ENCODE peak calls at places on chromosome 19, in ten cellular contexts. H is stimulated activated CD4-positive, alpha-beta T cell treated with anti-CD3 and anti-CD28 coated beads, TNF-alpha, amount 100 ng/mL, for 24 hours; X is stimulated activated effector memory CD8-positive, alpha-beta T cell treated with anti-CD3 and anti-CD28 coated beads, Interleukin-12 subunit alpha, Interleukin-12 subunit beta, amount 100 ng/mL, for 72 hours; A is endodermal cell; I is astrocyte of the hippocampus; S is NCI-H1105; E is activated naive CD4-positive, alpha-beta T cell treated with anti-CD3 and anti-CD28 coated beads for 36 hours; L is mesenteric fat pad; Q is T-helper 2 cell; O is body of pancreas. M is an unnamed sample.
A peak's percentile ranks its signal among the peaks of the same experiment; 100 is the strongest.

GRCh38 chr19:3270908-3271307 is 46.4 kb downstream of the CELF5 start:
- DNase-seq in H (peak; percentile 53), X (no peak), A (peak; percentile 77), I (peak; percentile 67), S (peak; percentile 96), E (peak; percentile 74), L (no peak), Q (peak; percentile 70), O (peak; percentile 39), M (peak; percentile 58)

GRCh38 chr19:33798701-33799111 is 2.0 kb downstream of the KCTD15 start:
- DNase-seq in H (no peak), X (no peak), A (no peak), I (peak; percentile 46), S (no peak), E (no peak), L (no peak), Q (no peak), O (no peak), M (no peak)

GRCh38 chr19:51480590-51480989 is 2.3 kb downstream of the CEACAM18 start:
- DNase-seq in H (peak; percentile 25), X (no peak), A (peak; percentile 80), I (peak; percentile 35), S (no peak), E (peak; percentile 43), L (no peak), Q (no peak), O (no peak), M (peak; percentile 43)

GRCh38 chr19:16896913-16897571 is 8.2 kb downstream of the F2RL3 start:
- DNase-seq in H (peak; percentile 71), X (peak; percentile 84), A (peak; percentile 99), I (peak; percentile 93), S (no peak), E (peak; percentile 83), L (peak; percentile 95), Q (peak; percentile 77), O (peak; percentile 92), M (peak; percentile 87)

GRCh38 chr19:48506138-48506733 is 5.4 kb downstream of the LMTK3 start:
- DNase-seq in H (no peak), X (peak; percentile 54), A (peak; percentile 57), I (no peak), S (no peak), E (no peak), L (no peak), Q (peak; percentile 76), O (no peak), M (no peak)

GRCh38 chr19:42023121-42023942 is 29.3 kb upstream of the ATP1A3 start:
- DNase-seq in H (peak; percentile 28), X (no peak), A (peak; percentile 92), I (peak; percentile 30), S (no peak), E (peak; percentile 19), L (no peak), Q (peak; percentile 18), O (no peak), M (peak; percentile 46)

GRCh38 chr19:35860436-35860817 is 3.7 kb downstream of the KIRREL2 start:
- DNase-seq in H (no peak), X (no peak), A (peak; percentile 74), I (no peak), S (no peak), E (no peak), L (no peak), Q (no peak), O (no peak), M (no peak)

GRCh38 chr19:18304194-18304495 is 18.7 kb downstream of the LSM4 start:
- DNase-seq in H (no peak), X (peak; percentile 70), A (no peak), I (no peak), S (no peak), E (peak; percentile 51), L (no peak), Q (no peak), O (peak; percentile 69), M (no peak)

GRCh38 chr19:10353793-10354391 is 14.5 kb upstream of the ICAM3 start:
- DNase-seq in H (peak; percentile 62), X (peak; percentile 63), A (peak; percentile 99), I (peak; percentile 66), S (no peak), E (peak; percentile 39), L (no peak), Q (peak; percentile 55), O (peak; percentile 27), M (peak; percentile 58)

GRCh38 chr19:18975011-18975410 is 34.0 kb upstream of the HOMER3 start:
- DNase-seq in H (no peak), X (no peak), A (no peak), I (no peak), S (no peak), E (no peak), L (no peak), Q (no peak), O (no peak), M (no peak)

GRCh38 chr19:41887711-41888382 is 4.9 kb downstream of the ARHGEF1 start:
- DNase-seq in H (peak; percentile 89), X (peak; percentile 89), A (peak; percentile 97), I (peak; percentile 84), S (no peak), E (peak; percentile 96), L (no peak), Q (peak; percentile 86), O (peak; percentile 76), M (peak; percentile 94)

GRCh38 chr19:6060600-6061391 is 49.5 kb downstream of the RFX2 start:
- DNase-seq in H (peak; percentile 33), X (no peak), A (peak; percentile 64), I (peak; percentile 90), S (no peak), E (peak; percentile 60), L (no peak), Q (peak; percentile 40), O (no peak), M (peak; percentile 62)